ENCODE peak calls at places on chromosomes 1 and 21, in eight cellular contexts. One of them, this sample, is unnamed.

GRCh38 chr1:80427886-80428285 is 1372.8 kb upstream of the ADGRL2 start:
- DNase-seq in HCT116: no peak
- DNase-seq in endothelial cell of umbilical vein: no peak
- DNase-seq in K562: no peak
- DNase-seq in SK-N-MC: no peak
- DNase-seq in H1: no peak
- DNase-seq in GM12878: no peak
- DNase-seq in HepG2: no peak
- DNase-seq in this sample: no peak

GRCh38 chr1:24540906-24541710 is 14.8 kb upstream of the NCMAP start:
- DNase-seq in HCT116: no peak
- DNase-seq in endothelial cell of umbilical vein: peak; percentile 47
- DNase-seq in K562: no peak
- DNase-seq in SK-N-MC: no peak
- DNase-seq in H1: no peak
- DNase-seq in GM12878: no peak
- DNase-seq in HepG2: peak; percentile 91
- DNase-seq in this sample: no peak

GRCh38 chr1:7975212-7975865 is 13.8 kb downstream of the PARK7 start:
- DNase-seq in HCT116: peak; percentile 68
- DNase-seq in endothelial cell of umbilical vein: peak; percentile 81
- DNase-seq in K562: peak; percentile 85
- DNase-seq in SK-N-MC: no peak
- DNase-seq in H1: peak; percentile 90
- DNase-seq in GM12878: no peak
- DNase-seq in HepG2: peak; percentile 76
- DNase-seq in this sample: peak; percentile 92

GRCh38 chr1:224675589-224675988 is 59.5 kb downstream of the CNIH3 start:
- DNase-seq in HCT116: no peak
- DNase-seq in endothelial cell of umbilical vein: no peak
- DNase-seq in K562: no peak
- DNase-seq in SK-N-MC: no peak
- DNase-seq in H1: no peak
- DNase-seq in GM12878: no peak
- DNase-seq in HepG2: no peak
- DNase-seq in this sample: no peak

GRCh38 chr1:224223819-224224714 is 41.0 kb downstream of the DEGS1 start:
- DNase-seq in HCT116: no peak
- DNase-seq in endothelial cell of umbilical vein: peak; percentile 82
- DNase-seq in K562: no peak
- DNase-seq in SK-N-MC: no peak
- DNase-seq in H1: no peak
- DNase-seq in GM12878: no peak
- DNase-seq in HepG2: no peak
- DNase-seq in this sample: peak; percentile 46

GRCh38 chr1:230375795-230376194 is 50.3 kb downstream of the PGBD5 start:
- DNase-seq in HCT116: no peak
- DNase-seq in endothelial cell of umbilical vein: no peak
- DNase-seq in K562: no peak
- DNase-seq in SK-N-MC: no peak
- DNase-seq in H1: no peak
- DNase-seq in GM12878: no peak
- DNase-seq in HepG2: no peak
- DNase-seq in this sample: no peak

GRCh38 chr1:235525314-235525713 is 21.1 kb upstream of the B3GALNT2 start:
- DNase-seq in HCT116: no peak
- DNase-seq in endothelial cell of umbilical vein: no peak
- DNase-seq in K562: no peak
- DNase-seq in SK-N-MC: no peak
- DNase-seq in H1: no peak
- DNase-seq in GM12878: no peak
- DNase-seq in HepG2: no peak
- DNase-seq in this sample: no peak

GRCh38 chr1:116508984-116509980 is 61.5 kb downstream of the CD58 start:
- DNase-seq in HCT116: peak; percentile 88
- DNase-seq in endothelial cell of umbilical vein: peak; percentile 68
- DNase-seq in K562: peak; percentile 51
- DNase-seq in SK-N-MC: no peak
- DNase-seq in H1: no peak
- DNase-seq in GM12878: no peak
- DNase-seq in HepG2: peak; percentile 89
- DNase-seq in this sample: no peak

GRCh38 chr1:41626616-41627375 is 142.3 kb upstream of the EDN2 start:
- DNase-seq in HCT116: peak; percentile 19
- DNase-seq in endothelial cell of umbilical vein: no peak
- DNase-seq in K562: no peak
- DNase-seq in SK-N-MC: no peak
- DNase-seq in H1: no peak
- DNase-seq in GM12878: peak; percentile 33
- DNase-seq in HepG2: no peak
- DNase-seq in this sample: no peak

GRCh38 chr1:20558180-20558579 is 5.8 kb downstream of the FAM43B start:
- DNase-seq in HCT116: no peak
- DNase-seq in endothelial cell of umbilical vein: no peak
- DNase-seq in K562: no peak
- DNase-seq in SK-N-MC: no peak
- DNase-seq in H1: no peak
- DNase-seq in GM12878: no peak
- DNase-seq in HepG2: no peak
- DNase-seq in this sample: no peak

GRCh38 chr1:61142726-61143500 is 60.6 kb downstream of the NFIA start:
- DNase-seq in HCT116: no peak
- DNase-seq in endothelial cell of umbilical vein: no peak
- DNase-seq in K562: no peak
- DNase-seq in SK-N-MC: no peak
- DNase-seq in H1: no peak
- DNase-seq in GM12878: no peak
- DNase-seq in HepG2: no peak
- DNase-seq in this sample: peak; percentile 31

GRCh38 chr1:181324797-181325616 is 158.3 kb upstream of the CACNA1E start:
- DNase-seq in HCT116: peak; percentile 66
- DNase-seq in endothelial cell of umbilical vein: no peak
- DNase-seq in K562: no peak
- DNase-seq in SK-N-MC: no peak
- DNase-seq in H1: no peak
- DNase-seq in GM12878: no peak
- DNase-seq in HepG2: no peak
- DNase-seq in this sample: no peak

DNA sequence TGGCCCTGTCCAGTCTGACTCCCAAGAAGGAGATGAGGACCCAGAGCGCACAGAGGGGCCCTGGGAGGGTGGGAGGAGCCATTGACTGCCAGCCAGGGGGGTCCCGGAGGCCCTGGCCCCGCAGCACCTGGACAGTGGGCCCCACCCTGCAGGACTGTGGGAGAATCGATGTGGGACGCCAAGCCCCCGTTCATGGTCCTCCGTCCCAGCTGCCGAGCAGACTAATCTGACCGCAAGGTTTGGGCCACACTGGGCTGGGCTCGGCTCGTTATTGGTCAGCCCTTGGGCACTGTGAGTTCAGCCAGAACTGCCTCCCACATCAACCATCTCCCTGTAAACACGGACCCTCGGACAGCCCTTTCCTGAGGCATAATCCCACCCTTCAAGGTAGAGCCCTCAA is 16.1 kb upstream of the POFUT2 start:
- DNase-seq in HCT116: no peak
- DNase-seq in endothelial cell of umbilical vein: no peak
- DNase-seq in K562: no peak
- DNase-seq in SK-N-MC: no peak
- DNase-seq in H1: no peak
- DNase-seq in GM12878: no peak
- DNase-seq in HepG2: no peak
- DNase-seq in this sample: no peak
- H3K27ac ChIP-seq in HCT116: no peak overlapping the region
- H3K27ac ChIP-seq in endothelial cell of umbilical vein: no peak overlapping the region
- H3K27ac ChIP-seq in K562: no peak overlapping the region
- H3K27ac ChIP-seq in SK-N-MC: no peak overlapping the region
- H3K27ac ChIP-seq in H1: no peak overlapping the region
- H3K27ac ChIP-seq in GM12878: no peak overlapping the region
- H3K27ac ChIP-seq in HepG2: no peak overlapping the region
- H3K27ac ChIP-seq in this sample: no peak overlapping the region

GRCh38 chr1:66286307-66286706 is 247.6 kb upstream of the SGIP1 start:
- DNase-seq in HCT116: no peak
- DNase-seq in endothelial cell of umbilical vein: no peak
- DNase-seq in K562: no peak
- DNase-seq in SK-N-MC: no peak
- DNase-seq in H1: no peak
- DNase-seq in GM12878: no peak
- DNase-seq in HepG2: no peak
- DNase-seq in this sample: no peak
- TF ChIP-seq POLR2AphosphoS5 in HCT116: no peak
- TF ChIP-seq POLR2AphosphoS5 in endothelial cell of umbilical vein: no peak
- TF ChIP-seq POLR2AphosphoS5 in K562: no peak
- TF ChIP-seq POLR2AphosphoS5 in SK-N-MC: no peak
- TF ChIP-seq POLR2AphosphoS5 in H1: no peak
- TF ChIP-seq POLR2AphosphoS5 in GM12878: no peak
- TF ChIP-seq POLR2AphosphoS5 in HepG2: no peak
- TF ChIP-seq POLR2AphosphoS5 in this sample: no peak

DNA sequence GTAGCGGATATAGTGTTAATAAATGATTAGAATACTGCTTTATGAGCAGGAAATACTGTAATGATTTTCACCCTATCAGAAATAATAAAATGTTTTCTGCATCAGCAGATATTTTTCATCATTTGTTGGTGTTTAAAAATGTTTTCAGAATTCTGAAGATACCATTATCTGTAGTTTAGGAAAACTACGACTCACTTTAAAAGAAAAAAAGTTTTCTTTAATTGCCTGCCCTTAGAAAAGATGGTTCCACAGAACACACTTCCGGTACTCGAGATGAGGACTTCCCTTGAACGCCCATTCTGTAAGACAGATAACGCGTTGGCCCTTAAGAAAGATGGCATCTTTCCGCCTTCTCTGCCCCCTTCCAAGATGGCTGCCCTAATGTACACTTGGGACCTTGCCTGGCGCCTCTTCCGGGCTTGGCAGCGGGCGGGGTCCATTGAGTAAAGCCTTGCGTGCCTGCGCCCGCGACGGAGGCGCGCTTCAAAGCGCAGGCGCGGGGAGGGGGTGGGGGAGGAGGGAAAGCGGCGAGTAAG is at the start of gene SZRD1:
- DNase-seq in HCT116: peak; percentile 98
- DNase-seq in endothelial cell of umbilical vein: peak; percentile 100
- DNase-seq in K562: peak; percentile 97
- DNase-seq in SK-N-MC: peak; percentile 99
- DNase-seq in H1: peak; percentile 82
- DNase-seq in GM12878: peak; percentile 100
- DNase-seq in HepG2: peak; percentile 98
- DNase-seq in this sample: peak; percentile 99
- TF ChIP-seq EZH2 in HCT116: no peak
- TF ChIP-seq EZH2 in endothelial cell of umbilical vein: no peak
- TF ChIP-seq EZH2 in K562: no peak
- TF ChIP-seq EZH2 in SK-N-MC: no peak
- TF ChIP-seq EZH2 in H1: no peak
- TF ChIP-seq EZH2 in GM12878: no peak
- TF ChIP-seq EZH2 in HepG2: no peak
- TF ChIP-seq EZH2 in this sample: no peak

GRCh38 chr21:46069166-46069565 is 28.7 kb upstream of the COL6A2 start:
- DNase-seq in HCT116: no peak
- DNase-seq in endothelial cell of umbilical vein: no peak
- DNase-seq in K562: no peak
- DNase-seq in SK-N-MC: no peak
- DNase-seq in H1: no peak
- DNase-seq in GM12878: no peak
- DNase-seq in HepG2: no peak
- DNase-seq in this sample: no peak

GRCh38 chr21:46068516-46069079 is 29.3 kb upstream of the COL6A2 start:
- DNase-seq in HCT116: no peak
- DNase-seq in endothelial cell of umbilical vein: no peak
- DNase-seq in K562: no peak
- DNase-seq in SK-N-MC: no peak
- DNase-seq in H1: no peak
- DNase-seq in GM12878: no peak
- DNase-seq in HepG2: no peak
- DNase-seq in this sample: no peak

GRCh38 chr21:46066843-46067331 is 31.0 kb upstream of the COL6A2 start:
- DNase-seq in HCT116: no peak
- DNase-seq in endothelial cell of umbilical vein: no peak
- DNase-seq in K562: no peak
- DNase-seq in SK-N-MC: no peak
- DNase-seq in H1: no peak
- DNase-seq in GM12878: no peak
- DNase-seq in HepG2: no peak
- DNase-seq in this sample: no peak

GRCh38 chr21:46065993-46066842 is 31.7 kb upstream of the COL6A2 start:
- DNase-seq in HCT116: no peak
- DNase-seq in endothelial cell of umbilical vein: no peak
- DNase-seq in K562: no peak
- DNase-seq in SK-N-MC: no peak
- DNase-seq in H1: no peak
- DNase-seq in GM12878: no peak
- DNase-seq in HepG2: no peak
- DNase-seq in this sample: no peak

DNA sequence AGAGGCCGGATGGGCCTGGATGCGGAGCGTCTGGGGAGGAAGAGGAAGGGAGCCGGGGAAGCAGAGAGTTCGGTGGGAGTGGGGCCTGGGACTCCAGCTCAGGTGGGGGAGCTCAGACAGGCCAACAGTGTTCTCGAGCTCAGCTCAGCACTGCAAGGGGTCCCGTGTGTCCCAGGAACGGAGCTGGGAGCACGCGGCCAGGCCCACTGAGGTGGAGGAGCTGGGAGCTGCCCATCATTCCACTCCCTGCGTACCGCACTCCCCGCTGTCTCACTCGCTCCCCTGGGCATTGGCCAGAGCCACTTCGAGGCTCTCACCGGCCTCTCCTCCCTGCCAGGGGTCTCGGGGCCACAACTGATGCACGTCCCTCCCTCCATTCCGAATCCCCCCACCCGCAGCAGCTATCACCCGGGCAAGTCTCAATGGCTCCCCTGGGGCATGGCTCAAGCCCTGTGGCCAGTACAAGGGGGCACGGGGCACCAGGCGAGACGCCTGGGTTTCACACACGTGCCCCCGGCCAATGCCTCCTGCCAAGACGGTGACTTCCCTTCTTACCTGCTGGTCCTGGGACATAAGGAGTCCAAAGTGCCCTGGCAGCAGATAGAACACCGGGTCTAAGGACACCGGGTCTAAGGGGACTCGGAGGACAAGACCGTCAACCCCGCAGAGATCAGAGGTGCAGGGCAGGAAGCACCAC is 30.3 kb upstream of the COL6A2 start:
- DNase-seq in HCT116: no peak
- DNase-seq in endothelial cell of umbilical vein: no peak
- DNase-seq in K562: no peak
- DNase-seq in SK-N-MC: no peak
- DNase-seq in H1: no peak
- DNase-seq in GM12878: no peak
- DNase-seq in HepG2: no peak
- DNase-seq in this sample: no peak
- H3K27ac ChIP-seq in HCT116: no peak overlapping the region
- H3K27ac ChIP-seq in endothelial cell of umbilical vein: no peak overlapping the region
- H3K27ac ChIP-seq in K562: no peak overlapping the region
- H3K27ac ChIP-seq in SK-N-MC: no peak overlapping the region
- H3K27ac ChIP-seq in H1: no peak overlapping the region
- H3K27ac ChIP-seq in GM12878: no peak overlapping the region
- H3K27ac ChIP-seq in HepG2: no peak overlapping the region
- H3K27ac ChIP-seq in this sample: no peak overlapping the region

GRCh38 chr1:177589166-177589565 is 380.7 kb downstream of the SEC16B start:
- DNase-seq in HCT116: no peak
- DNase-seq in endothelial cell of umbilical vein: no peak
- DNase-seq in K562: no peak
- DNase-seq in SK-N-MC: no peak
- DNase-seq in H1: no peak
- DNase-seq in GM12878: no peak
- DNase-seq in HepG2: no peak
- DNase-seq in this sample: no peak
- TF ChIP-seq POLR2AphosphoS5 in HCT116: no peak
- TF ChIP-seq POLR2AphosphoS5 in endothelial cell of umbilical vein: no peak
- TF ChIP-seq POLR2AphosphoS5 in K562: no peak
- TF ChIP-seq POLR2AphosphoS5 in SK-N-MC: no peak
- TF ChIP-seq POLR2AphosphoS5 in H1: no peak
- TF ChIP-seq POLR2AphosphoS5 in GM12878: no peak
- TF ChIP-seq POLR2AphosphoS5 in HepG2: no peak
- TF ChIP-seq POLR2AphosphoS5 in this sample: no peak